ENCODE peak calls at places on chromosomes 13 and 19, in four cellular contexts. U is GM12878, W is HepG2, G is SK-N-SH. J is an unnamed sample.

GRCh38 chr13:76965759-76966421 is 17.6 kb downstream of the ACOD1 start:
- DNase-seq in U (no peak), G (peak), W (no peak), J (no peak)

GRCh38 chr13:59771272-59771671 is 392.5 kb downstream of the DIAPH3 start:
- DNase-seq in U (no peak), W (peak), G (peak), J (peak)

GRCh38 chr13:90305796-90306195 is 1041.7 kb upstream of the MIR17HG start:
- DNase-seq in W (no peak), U (no peak), G (no peak), J (no peak)

GRCh38 chr13:113448885-113449692 is 4.2 kb downstream of the ADPRHL1 start:
- DNase-seq in W (peak), G (no peak), U (peak), J (peak)

GRCh38 chr13:89750371-89750770 is 1597.1 kb upstream of the MIR17HG start:
- DNase-seq in U (no peak), G (no peak), W (no peak), J (no peak)

GRCh38 chr19:16419671-16420394 is 51.9 kb downstream of the EPS15L1 start:
- DNase-seq in U (no peak), G (no peak), W (no peak), J (no peak)

GRCh38 chr13:41144576-41144975 is 12.0 kb upstream of the KBTBD6 start:
- DNase-seq in W (no peak), U (no peak), G (no peak), J (no peak)

GRCh38 chr19:4474504-4475136 is 2.5 kb downstream of the HDGFL2 start:
- DNase-seq in G (peak), W (no peak), U (no peak), J (peak)

GRCh38 chr13:94966380-94966779 is 254.0 kb upstream of the SOX21 start:
- DNase-seq in W (no peak), U (no peak), G (peak), J (no peak)

GRCh38 chr13:112779856-112780604 is 90.2 kb downstream of the ATP11A start:
- DNase-seq in W (no peak), U (no peak), G (peak), J (no peak)

GRCh38 chr19:41298327-41298964 is 11.5 kb upstream of the CCDC97 start:
- DNase-seq in U (no peak), W (no peak), G (no peak), J (no peak)

GRCh38 chr13:39253774-39254173 is 215.5 kb downstream of the NHLRC3 start:
- DNase-seq in U (no peak), W (no peak), G (no peak), J (no peak)

GRCh38 chr19:956747-957451 is 27.2 kb upstream of the WDR18 start:
- DNase-seq in U (no peak), G (peak), W (no peak), J (no peak)

GRCh38 chr19:47729799-47730520 is 15.4 kb upstream of the NOP53 start:
- DNase-seq in U (no peak), W (peak), G (peak), J (peak)

GRCh38 chr13:47459512-47459911 is 541.6 kb downstream of the SUCLA2 start:
- DNase-seq in G (peak), W (no peak), U (no peak), J (no peak)

GRCh38 chr19:39341720-39342604 is at the start of gene SAMD4B:
- DNase-seq in U (peak), G (peak), W (peak), J (peak)

GRCh38 chr19:45419895-45420294 is 3.8 kb downstream of the ERCC1 start:
- DNase-seq in U (no peak), G (no peak), W (no peak), J (no peak)

GRCh38 chr13:71252191-71252704 is 614.8 kb downstream of the DACH1 start:
- DNase-seq in G (no peak), W (no peak), U (no peak), J (no peak)

GRCh38 chr19:5250127-5250659 is 90.4 kb downstream of the PTPRS start:
- DNase-seq in U (no peak), W (no peak), G (no peak), J (no peak)

GRCh38 chr19:43534811-43535761 is 2.1 kb downstream of the ZNF575 start:
- DNase-seq in G (peak), U (no peak), W (peak), J (no peak)

GRCh38 chr19:10431254-10431942 is 11.1 kb downstream of the PDE4A start:
- DNase-seq in U (peak), G (peak), W (no peak), J (peak)

GRCh38 chr19:10430505-10431253 is 10.3 kb downstream of the PDE4A start:
- DNase-seq in W (no peak), G (peak), U (no peak), J (peak)

GRCh38 chr19:10432736-10433130 is 12.4 kb downstream of the PDE4A start:
- DNase-seq in G (no peak), W (no peak), U (no peak), J (no peak)

GRCh38 chr19:10431943-10432735 is 11.8 kb downstream of the PDE4A start:
- DNase-seq in U (no peak), G (peak), W (no peak), J (peak)

DNA sequence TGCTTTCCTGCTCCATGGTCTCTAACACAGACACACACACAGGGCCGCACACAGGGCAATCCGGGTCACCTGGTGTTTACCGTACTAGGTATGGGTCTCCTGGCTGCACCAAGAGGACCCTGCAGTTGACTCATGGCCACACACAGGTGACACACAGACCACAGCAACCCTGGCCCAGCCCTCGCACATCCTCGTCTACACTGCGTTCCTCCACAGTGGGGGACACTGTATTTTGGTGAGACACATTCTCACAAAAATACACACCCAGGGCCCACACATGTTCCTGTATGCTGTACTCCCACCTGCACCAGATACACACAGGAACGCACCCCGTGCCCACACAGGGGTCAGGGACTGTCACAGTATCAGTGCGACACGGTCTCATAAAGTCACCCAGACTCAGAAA is 12.8 kb downstream of the PDE4A start:
- DNase-seq in U (no peak), W (no peak), G (no peak), J (no peak)
- TF ChIP-seq NFIC in U (no peak), W (no peak), G (no peak), J (no peak)

DNA sequence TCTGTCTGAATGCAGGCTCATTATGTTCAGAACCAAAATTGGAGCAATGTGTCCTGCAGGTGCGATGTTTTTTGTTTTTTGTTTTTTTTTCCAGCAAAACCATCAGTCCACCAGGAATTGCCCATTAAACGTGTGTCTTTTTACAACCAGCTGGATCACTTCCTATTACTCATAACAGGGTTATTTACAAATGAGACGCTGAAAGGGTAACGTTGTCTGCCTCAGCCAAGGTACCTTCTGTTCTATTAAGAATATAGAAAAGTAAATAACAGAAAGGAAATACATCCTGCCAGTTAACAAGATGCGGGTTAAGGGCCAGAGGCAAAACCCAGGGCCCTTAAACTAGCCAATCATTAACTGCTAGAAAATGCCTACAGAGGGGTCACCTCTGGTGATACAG is 590.4 kb downstream of the TBC1D4 start:
- DNase-seq in W (no peak), U (no peak), G (no peak), J (no peak)
- TF ChIP-seq NFIC in W (no peak), U (no peak), G (no peak), J (no peak)

GRCh38 chr19:6963937-6964336 is 57.3 kb downstream of the MBD3L2B start:
- DNase-seq in W (no peak), G (no peak), U (no peak), J (peak)
- TF ChIP-seq NFIC in W (no peak), G (no peak), U (no peak), J (no peak)

GRCh38 chr13:73608731-73609485 is 525.3 kb downstream of the KLF12 start:
- DNase-seq in W (no peak), U (no peak), G (no peak), J (no peak)

GRCh38 chr13:73608157-73608516 is 526.1 kb downstream of the KLF12 start:
- DNase-seq in W (no peak), U (no peak), G (no peak), J (no peak)

GRCh38 chr13:73607489-73608156 is 526.6 kb downstream of the KLF12 start:
- DNase-seq in U (no peak), W (peak), G (no peak), J (no peak)

GRCh38 chr13:73610799-73611592 is 523.2 kb downstream of the KLF12 start:
- DNase-seq in U (no peak), G (no peak), W (no peak), J (no peak)
- TF ChIP-seq NFIC in U (no peak), G (no peak), W (no peak), J (no peak)

J was measured in K562.